ENCODE peak calls at places on chromosomes 5 and 9, in four cellular contexts. H is stomach, D is cardiac muscle cell, L is foreskin keratinocyte. S is an unnamed sample.

GRCh38 chr5:126969548-126969947 is 60.8 kb downstream of the MARCHF3 start:
- DNase-seq in D (no peak), H (no peak), L (no peak), S (no peak)

GRCh38 chr9:107513464-107514092 is 24.0 kb upstream of the KLF4 start:
- DNase-seq in L (no peak), D (no peak), H (no peak), S (no peak)

GRCh38 chr5:125317546-125317995 is 571.1 kb upstream of the ZNF608 start:
- DNase-seq in D (no peak), L (no peak), H (no peak), S (peak)

GRCh38 chr9:76677481-76678055 is 86.7 kb upstream of the PCA3 start:
- DNase-seq in L (no peak), H (no peak), D (no peak), S (no peak)

GRCh38 chr9:136694163-136694864 is 7.1 kb upstream of the AGPAT2 start:
- DNase-seq in D (peak), H (peak), L (no peak), S (peak)

GRCh38 chr9:6277417-6277816 is 50.8 kb upstream of the TPD52L3 start:
- DNase-seq in H (no peak), D (no peak), L (no peak), S (no peak)

GRCh38 chr5:40483316-40483715 is 196.4 kb upstream of the PTGER4 start:
- DNase-seq in L (no peak), H (no peak), D (no peak), S (no peak)

GRCh38 chr9:90659626-90660364 is 17.2 kb upstream of the DIRAS2 start:
- DNase-seq in D (no peak), L (peak), H (no peak), S (no peak)

GRCh38 chr9:71746753-71747115 is 21.6 kb downstream of the CEMIP2 start:
- DNase-seq in L (no peak), H (no peak), D (no peak), S (no peak)

GRCh38 chr9:69633716-69634115 is 38.5 kb downstream of the APBA1 start:
- DNase-seq in D (no peak), L (no peak), H (no peak), S (no peak)

GRCh38 chr5:141866111-141866510 is 12.1 kb downstream of the PCDH1 start:
- DNase-seq in H (peak), L (peak), D (no peak), S (peak)

GRCh38 chr9:87007711-87008360 is 60.5 kb upstream of the GAS1 start:
- DNase-seq in D (no peak), L (no peak), H (no peak), S (no peak)

GRCh38 chr9:114484854-114485443 is 20.3 kb downstream of the WHRN start:
- DNase-seq in L (peak), H (no peak), D (no peak), S (peak)

GRCh38 chr9:123250504-123250903 is 17.9 kb downstream of the STRBP start:
- DNase-seq in D (no peak), L (no peak), H (no peak), S (no peak)

GRCh38 chr5:97406950-97407676 is 224.1 kb upstream of the RIOK2 start:
- DNase-seq in H (no peak), D (no peak), L (no peak), S (no peak)

GRCh38 chr5:157597277-157597676 is 21.7 kb upstream of the ADAM19 start:
- DNase-seq in D (no peak), H (no peak), L (no peak), S (no peak)

GRCh38 chr5:157361865-157362465 is 96.0 kb downstream of the CYFIP2 start:
- DNase-seq in H (no peak), L (no peak), D (no peak), S (no peak)

GRCh38 chr5:179269781-179270543 is 75.3 kb downstream of the ADAMTS2 start:
- DNase-seq in H (no peak), L (no peak), D (no peak), S (no peak)

GRCh38 chr5:72248352-72249032 is 71.5 kb downstream of the MRPS27 start:
- DNase-seq in L (no peak), H (no peak), D (peak), S (peak)

GRCh38 chr5:150700298-150700599 is 613 bp downstream of the RBM22 start:
- DNase-seq in L (no peak), D (no peak), H (no peak), S (no peak)

GRCh38 chr9:112823257-112823656 is 67.4 kb downstream of the SLC46A2 start:
- DNase-seq in D (no peak), H (no peak), L (no peak), S (no peak)

GRCh38 chr5:72705178-72705577 is 111.3 kb upstream of the TNPO1 start:
- DNase-seq in D (no peak), L (no peak), H (no peak), S (no peak)

GRCh38 chr9:112049834-112050516 is 125.1 kb downstream of the SUSD1 start:
- DNase-seq in H (no peak), L (no peak), D (no peak), S (peak)

GRCh38 chr9:79731483-79731882 is 159.7 kb downstream of the TLE4 start:
- DNase-seq in L (peak), H (no peak), D (no peak), S (no peak)

GRCh38 chr5:113378486-113378885 is 56.3 kb downstream of the TSSK1B start:
- DNase-seq in L (no peak), H (no peak), D (no peak), S (no peak)

GRCh38 chr9:88628114-88628513 is 93.1 kb downstream of the NXNL2 start:
- DNase-seq in D (no peak), L (no peak), H (no peak), S (no peak)

GRCh38 chr5:159819671-159820411 is 96.4 kb upstream of the ADRA1B start:
- DNase-seq in L (no peak), H (peak), D (no peak), S (no peak)

GRCh38 chr9:29850664-29851063 is 2277.4 kb upstream of the C9orf72 start:
- DNase-seq in L (no peak), D (no peak), H (no peak), S (no peak)

GRCh38 chr5:91038180-91038808 is 344.8 kb downstream of the ARRDC3 start:
- DNase-seq in H (no peak), D (no peak), L (no peak), S (no peak)

GRCh38 chr9:110152704-110153374 is 55.1 kb downstream of the C9orf152 start:
- DNase-seq in D (peak), L (no peak), H (no peak), S (peak)

GRCh38 chr5:120901199-120901598 is 437.1 kb downstream of the PRR16 start:
- DNase-seq in D (no peak), H (no peak), L (no peak), S (no peak)

GRCh38 chr9:95336281-95336680 is 18.8 kb upstream of the FANCC start:
- DNase-seq in D (peak), L (no peak), H (no peak), S (peak)

GRCh38 chr9:95206143-95206542 is 111.4 kb downstream of the FANCC start:
- DNase-seq in L (no peak), H (no peak), D (no peak), S (no peak)

GRCh38 chr9:78806492-78807160 is 509.7 kb downstream of the PSAT1 start:
- DNase-seq in D (no peak), H (no peak), L (no peak), S (no peak)

GRCh38 chr9:81535542-81536241 is 153.7 kb downstream of the TLE1 start:
- DNase-seq in H (no peak), D (no peak), L (peak), S (no peak)

GRCh38 chr9:116506685-116507084 is 180.4 kb upstream of the TRIM32 start:
- DNase-seq in L (no peak), H (no peak), D (no peak), S (no peak)

GRCh38 chr9:116504081-116504480 is 183.0 kb upstream of the TRIM32 start:
- DNase-seq in D (no peak), L (no peak), H (no peak), S (peak)

GRCh38 chr9:116502746-116503145 is 184.4 kb upstream of the TRIM32 start:
- DNase-seq in L (no peak), D (no peak), H (no peak), S (no peak)

GRCh38 chr9:116501871-116502270 is 185.2 kb upstream of the TRIM32 start:
- DNase-seq in H (no peak), L (peak), D (no peak), S (no peak)

DNA sequence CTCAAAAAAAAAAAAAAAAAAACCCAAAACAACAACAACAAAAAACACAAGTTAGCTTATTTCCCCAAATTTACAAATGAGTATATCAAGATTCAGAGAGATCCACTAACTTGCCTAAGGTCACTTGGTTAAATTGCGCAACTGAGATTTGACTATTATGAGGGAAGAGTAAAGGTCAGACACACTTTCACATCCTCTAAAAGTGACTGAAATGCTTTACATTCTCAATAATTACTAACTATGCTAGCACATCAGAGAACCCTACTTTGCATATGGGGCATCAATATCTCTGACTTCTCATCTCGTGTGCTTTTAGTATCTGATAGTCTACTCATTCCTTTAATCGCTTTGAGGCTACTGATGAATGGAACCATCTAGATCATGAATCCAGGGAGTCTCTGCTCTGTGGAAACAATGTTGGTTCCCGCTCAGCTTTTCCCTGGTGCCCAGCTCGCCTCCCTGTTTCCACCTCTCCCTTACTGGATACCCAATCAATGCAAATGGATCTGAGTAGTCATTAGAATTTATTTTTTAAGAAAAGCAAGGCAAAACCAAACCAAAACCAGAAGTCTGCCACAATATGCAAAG is 182.1 kb upstream of the TRIM32 start:
- DNase-seq in L (no peak), D (no peak), H (no peak), S (peak)
- H3K27ac ChIP-seq in L (no peak), D (no peak), H (no peak), S (no peak)

GRCh38 chr5:89181546-89181945 is 298.6 kb upstream of the MEF2C start:
- DNase-seq in H (no peak), D (no peak), L (peak), S (no peak)

GRCh38 chr5:89190515-89191265 is 307.7 kb upstream of the MEF2C start:
- DNase-seq in L (no peak), D (no peak), H (no peak), S (no peak)

GRCh38 chr5:89187883-89188465 is 305.0 kb upstream of the MEF2C start:
- DNase-seq in L (no peak), D (no peak), H (no peak), S (no peak)

GRCh38 chr5:89191374-89191773 is 308.4 kb upstream of the MEF2C start:
- DNase-seq in L (no peak), D (no peak), H (no peak), S (no peak)

DNA sequence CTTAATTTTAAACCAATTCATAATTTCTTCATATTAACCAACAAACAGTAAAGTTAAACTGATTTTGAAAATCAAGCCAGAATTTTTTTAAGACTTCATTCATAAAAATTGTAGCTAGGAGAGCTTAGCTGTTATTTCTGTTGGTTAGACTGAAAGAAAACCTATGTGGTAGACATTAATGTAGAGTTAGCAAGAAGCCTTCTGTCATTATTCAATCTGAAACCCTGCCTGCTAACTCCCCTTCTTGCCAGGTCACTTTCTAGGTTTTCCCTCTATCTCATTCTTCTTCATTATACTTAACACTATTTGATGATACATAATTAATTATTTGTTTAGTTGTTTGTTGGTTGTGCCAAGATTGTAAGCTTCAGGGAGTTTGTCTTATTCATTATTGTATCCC is 304.3 kb upstream of the MEF2C start:
- DNase-seq in L (no peak), D (no peak), H (no peak), S (no peak)
- H3K27ac ChIP-seq in L (no peak), D (no peak), H (no peak), S (no peak)

DNA sequence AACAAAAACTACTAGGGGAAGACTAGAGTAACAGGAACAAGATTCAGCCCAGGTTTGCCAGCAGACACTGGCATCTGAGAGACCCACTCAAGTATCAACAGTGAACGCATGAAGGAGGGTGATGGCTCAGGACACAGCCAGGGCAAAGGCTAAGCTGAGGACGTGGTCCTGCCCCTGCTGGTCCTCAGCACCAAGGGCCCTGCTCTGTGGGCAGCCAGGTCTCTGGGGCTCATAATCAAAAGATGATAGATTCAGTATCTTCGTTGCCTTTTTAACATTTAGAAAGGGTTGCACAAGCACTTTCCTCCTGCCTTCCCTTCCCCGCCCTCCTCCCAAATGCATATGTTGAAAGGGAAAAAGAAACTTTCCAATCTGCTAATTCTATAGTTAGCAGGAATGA is 31.5 kb downstream of the MACROH2A1 start:
- DNase-seq in L (no peak), D (no peak), H (no peak), S (no peak)
- H3K27ac ChIP-seq in L (no peak), D (no peak), H (no peak), S (no peak)

DNA sequence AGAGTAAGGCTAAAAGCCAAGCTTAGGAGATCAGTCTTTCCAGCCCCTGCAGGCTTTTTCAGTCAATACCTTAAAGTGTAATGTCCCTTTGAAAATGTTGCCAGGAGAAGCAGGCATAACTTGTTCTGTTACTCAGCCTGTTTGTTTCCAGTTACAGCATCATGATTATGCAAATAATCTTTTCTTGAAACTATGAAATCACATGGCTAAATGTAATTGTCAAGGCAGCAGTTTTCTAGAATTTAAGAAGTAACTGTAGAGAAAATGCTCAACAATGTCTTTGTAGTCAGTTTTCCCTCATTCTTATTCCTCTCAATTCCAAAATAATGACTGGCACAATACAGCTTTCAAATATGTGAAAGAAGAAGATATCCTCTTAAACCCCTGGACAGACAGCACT is 1.9 kb upstream of the GPR107 start:
- DNase-seq in L (no peak), H (no peak), D (no peak), S (no peak)
- H3K27ac ChIP-seq in L (no peak), H (peak), D (no peak), S (no peak)

DNA sequence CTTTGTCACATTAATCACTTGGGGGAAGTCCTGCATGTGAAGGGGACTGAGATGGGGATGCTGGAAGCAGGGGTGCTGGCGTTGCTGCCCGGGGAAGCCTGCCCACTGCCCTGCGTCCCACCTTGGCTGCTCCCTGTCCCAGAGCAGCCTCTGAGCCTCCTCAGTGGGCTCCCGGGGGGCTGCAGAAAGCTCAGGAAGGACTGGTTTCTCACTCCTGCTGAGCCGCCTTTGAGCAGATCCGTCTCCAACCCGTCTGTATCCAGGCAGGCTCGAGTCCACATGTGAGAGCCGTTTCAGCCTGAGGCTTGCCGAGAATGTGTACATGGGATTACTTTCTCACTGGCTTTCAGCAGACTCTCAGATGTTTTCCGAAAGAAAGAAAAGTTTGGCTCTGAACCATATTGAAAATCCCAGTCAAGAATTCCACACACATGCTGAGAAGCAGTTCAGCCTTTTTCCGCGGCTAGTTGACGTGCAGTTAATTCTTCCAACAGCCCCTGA is 95.3 kb upstream of the COL5A1 start:
- DNase-seq in D (no peak), H (no peak), L (no peak), S (no peak)
- H3K27ac ChIP-seq in D (no peak), H (peak), L (no peak), S (no peak)

GRCh38 chr5:148963679-148964078 is 99.2 kb downstream of the SH3TC2 start:
- DNase-seq in D (no peak), H (no peak), L (no peak), S (peak)

GRCh38 chr5:148966937-148967336 is 95.9 kb downstream of the SH3TC2 start:
- DNase-seq in D (no peak), H (no peak), L (no peak), S (no peak)

GRCh38 chr5:148967783-148968182 is 95.1 kb downstream of the SH3TC2 start:
- DNase-seq in L (no peak), D (peak), H (no peak), S (peak)

GRCh38 chr5:148968311-148968710 is 94.6 kb downstream of the SH3TC2 start:
- DNase-seq in L (no peak), D (no peak), H (no peak), S (no peak)

GRCh38 chr5:148966348-148966747 is 96.5 kb downstream of the SH3TC2 start:
- DNase-seq in H (no peak), L (no peak), D (no peak), S (no peak)
- H3K27ac ChIP-seq in H (no peak), L (peak), D (no peak), S (no peak)

GRCh38 chr9:128100581-128100980 is 26.9 kb downstream of the PTGES2 start:
- DNase-seq in D (no peak), H (no peak), L (no peak), S (no peak)
- H3K27ac ChIP-seq in D (no peak), H (peak), L (no peak), S (peak)

GRCh38 chr9:100284247-100284646 is 68.5 kb downstream of the TEX10 start:
- DNase-seq in D (no peak), H (no peak), L (no peak), S (no peak)

GRCh38 chr9:100282388-100282719 is 70.4 kb downstream of the TEX10 start:
- DNase-seq in H (no peak), L (no peak), D (no peak), S (no peak)

GRCh38 chr9:100277166-100277979 is 75.4 kb downstream of the TEX10 start:
- DNase-seq in D (no peak), H (no peak), L (peak), S (no peak)

GRCh38 chr9:100281676-100282387 is 70.9 kb downstream of the TEX10 start:
- DNase-seq in D (peak), L (no peak), H (no peak), S (no peak)

DNA sequence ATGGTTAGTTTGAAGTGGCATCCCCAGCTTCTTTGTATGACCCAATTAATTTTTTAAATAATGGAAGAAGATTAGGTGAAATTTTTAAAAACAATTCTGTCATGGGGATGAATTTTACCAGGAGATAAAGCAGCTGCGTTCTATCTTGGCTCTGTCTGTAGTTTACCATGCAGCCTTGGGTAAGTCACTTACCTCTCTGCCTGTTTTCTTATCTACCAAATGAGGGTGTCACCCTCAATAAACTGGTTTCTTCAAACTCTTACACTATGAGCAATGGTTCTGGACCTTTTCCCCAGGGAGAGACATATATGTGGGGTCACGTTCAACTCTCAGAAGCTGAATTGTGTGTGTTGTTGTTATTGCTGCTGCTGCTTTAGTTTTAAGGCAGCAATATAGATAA is 71.7 kb downstream of the TEX10 start:
- DNase-seq in H (no peak), L (no peak), D (no peak), S (no peak)
- H3K27ac ChIP-seq in H (no peak), L (no peak), D (peak), S (no peak)

DNA sequence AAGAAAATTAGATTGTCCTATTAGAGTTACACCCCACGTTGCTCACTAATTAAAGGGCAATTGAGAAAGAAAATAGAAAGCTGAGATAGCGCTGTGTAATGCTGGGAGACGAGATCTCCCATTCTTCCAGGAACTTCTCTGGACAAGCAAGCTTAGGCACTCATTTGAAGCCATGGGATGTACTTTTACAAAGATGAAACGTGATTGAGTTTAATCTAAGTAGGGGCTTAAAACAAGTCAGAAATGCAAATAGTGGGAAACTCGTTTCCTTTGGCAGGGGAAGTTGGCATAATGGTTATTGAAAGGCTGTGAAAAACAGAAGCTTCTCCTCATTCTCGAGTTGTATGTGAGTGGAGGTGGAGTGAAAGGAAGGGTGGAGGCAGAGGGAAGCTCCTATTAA is 3.7 kb downstream of the PRDM6 start:
- DNase-seq in D (no peak), L (no peak), H (no peak), S (no peak)
- H3K27ac ChIP-seq in D (no peak), L (no peak), H (no peak), S (no peak)

S was measured in small intestine.